ENCODE peak calls at places on chromosome 16, in nine cellular contexts. G is MM.1S, Y is astrocyte, S is H1, H is SK-N-SH, M is neural progenitor cell, B is H9, I is endothelial cell of umbilical vein, O is HCT116. U is an unnamed sample.

GRCh38 chr16:15856901-15857778 is at the start of gene MYH11:
- DNase-seq in O (no peak), G (peak; percentile 12), M (peak; percentile 71), Y (no peak), B (peak; percentile 73), H (peak; percentile 56), I (no peak), S (peak; percentile 72), U (peak; percentile 7)

GRCh38 chr16:67528870-67529638 is 425 bp downstream of the RIPOR1 start:
- DNase-seq in I (peak; percentile 47), G (no peak), Y (no peak), M (peak; percentile 80), B (no peak), H (peak; percentile 83), S (peak; percentile 71), O (no peak), U (peak; percentile 45)

GRCh38 chr16:25834101-25834500 is 142.3 kb downstream of the HS3ST4 start:
- DNase-seq in H (no peak), B (no peak), M (no peak), Y (no peak), S (no peak), G (no peak), I (no peak), O (no peak), U (no peak)

GRCh38 chr16:83215417-83216001 is 588.7 kb downstream of the CDH13 start:
- DNase-seq in G (peak; percentile 11), H (peak; percentile 49), I (peak; percentile 48), S (peak; percentile 97), O (peak; percentile 21), B (peak; percentile 88), Y (no peak), M (peak; percentile 76), U (peak; percentile 69)

GRCh38 chr16:84340305-84341040 is 27.9 kb upstream of the ATP2C2 start:
- DNase-seq in I (no peak), G (no peak), B (no peak), H (no peak), O (no peak), Y (no peak), M (no peak), S (no peak), U (no peak)

GRCh38 chr16:1788095-1788707 is 5.3 kb downstream of the IGFALS start:
- DNase-seq in Y (no peak), O (no peak), H (no peak), M (no peak), G (no peak), B (no peak), I (no peak), S (no peak), U (no peak)

GRCh38 chr16:4475880-4476790 is at the start of gene HMOX2:
- DNase-seq in B (peak; percentile 97), M (peak; percentile 94), Y (peak; percentile 71), S (peak; percentile 98), I (peak; percentile 95), G (peak; percentile 95), O (peak; percentile 90), H (peak; percentile 94), U (peak; percentile 95)

GRCh38 chr16:52553322-52553721 is 6.4 kb upstream of the TOX3 start:
- DNase-seq in M (no peak), I (no peak), O (no peak), B (no peak), S (no peak), H (no peak), G (no peak), Y (no peak), U (no peak)

GRCh38 chr16:75559002-75559401 is 3.0 kb upstream of the TMEM231 start:
- DNase-seq in Y (no peak), M (no peak), O (no peak), H (no peak), I (no peak), B (no peak), G (no peak), S (no peak), U (no peak)

GRCh38 chr16:75552951-75553350 is 3.1 kb downstream of the TMEM231 start:
- DNase-seq in H (no peak), G (no peak), B (no peak), M (no peak), Y (no peak), O (no peak), S (no peak), I (peak; percentile 60), U (no peak)

GRCh38 chr16:75555707-75556512 is at the start of gene TMEM231:
- DNase-seq in I (peak; percentile 91), S (peak; percentile 96), B (peak; percentile 96), Y (peak; percentile 86), G (peak; percentile 91), M (peak; percentile 99), O (peak; percentile 84), H (peak; percentile 95), U (peak; percentile 97)

GRCh38 chr16:75559564-75560372 is 3.7 kb upstream of the TMEM231 start:
- DNase-seq in M (peak; percentile 15), B (peak; percentile 45), O (no peak), I (no peak), S (no peak), Y (peak; percentile 73), H (no peak), G (no peak), U (no peak)

GRCh38 chr16:75555213-75555706 is 792 bp downstream of the TMEM231 start:
- DNase-seq in H (peak; percentile 90), I (peak; percentile 90), G (peak; percentile 40), B (peak; percentile 94), O (peak; percentile 86), S (peak; percentile 89), M (peak; percentile 93), Y (peak; percentile 85), U (no peak)
- TF ChIP-seq CTCF in H (no peak), I (no peak), G (no peak), B (no peak), O (no peak), S (no peak), M (no peak), Y (no peak), U (no peak)

GRCh38 chr16:89697616-89698331 is 3.7 kb downstream of the SPATA2L start:
- DNase-seq in B (no peak), H (peak; percentile 29), Y (no peak), I (no peak), S (no peak), G (no peak), M (no peak), O (no peak), U (no peak)

GRCh38 chr16:89697161-89697615 is 4.3 kb downstream of the SPATA2L start:
- DNase-seq in H (peak; percentile 50), Y (no peak), S (no peak), B (no peak), I (no peak), M (no peak), O (no peak), G (no peak), U (no peak)

GRCh38 chr16:89701425-89702406 is at the start of gene SPATA2L:
- DNase-seq in G (peak; percentile 91), S (peak; percentile 99), H (peak; percentile 99), B (peak; percentile 98), Y (peak; percentile 50), M (peak; percentile 98), I (peak; percentile 71), O (peak; percentile 95), U (peak; percentile 92)

GRCh38 chr16:89700649-89701424 is 668 bp downstream of the SPATA2L start:
- DNase-seq in M (peak; percentile 87), S (peak; percentile 76), Y (no peak), O (no peak), B (peak; percentile 73), G (peak; percentile 63), I (peak; percentile 49), H (peak; percentile 74), U (no peak)

GRCh38 chr16:89700100-89700648 is 1.3 kb downstream of the SPATA2L start:
- DNase-seq in O (peak; percentile 100), B (peak; percentile 100), S (peak; percentile 98), Y (peak; percentile 90), H (peak; percentile 97), G (peak; percentile 96), M (peak; percentile 100), I (peak; percentile 96), U (peak; percentile 87)
- H3K9ac ChIP-seq in O (peak overlapping the region; percentile 85), B (no peak overlapping the region), S (no peak overlapping the region), Y (peak overlapping the region; percentile 67), H (peak overlapping the region; percentile 68), G (peak overlapping the region; percentile 75), M (no peak overlapping the region), I (peak overlapping the region; percentile 27), U (peak overlapping the region; percentile 66)

DNA sequence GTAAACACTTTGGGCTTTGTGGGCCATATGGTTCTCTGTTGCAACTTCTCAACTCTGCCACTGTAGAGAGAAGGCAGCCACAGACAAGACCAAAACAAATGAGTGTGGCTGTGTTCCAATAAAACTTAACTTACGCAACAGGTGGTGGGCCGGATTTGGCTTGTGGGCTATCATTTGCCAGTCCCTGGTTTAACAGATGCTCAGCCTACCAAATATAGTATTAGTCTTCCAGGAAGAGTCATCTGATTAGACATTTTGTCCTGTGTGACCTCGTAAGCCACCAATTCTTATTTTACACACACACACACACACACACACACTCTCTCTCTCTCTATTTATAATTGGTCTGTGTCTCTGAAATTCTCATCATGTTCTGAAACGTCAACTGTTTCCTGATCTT is 245.9 kb downstream of the XYLT1 start:
- DNase-seq in M (no peak), G (no peak), O (no peak), Y (peak; percentile 88), H (no peak), S (no peak), B (no peak), I (no peak), U (peak; percentile 19)
- H3K4me2 ChIP-seq in M (no peak overlapping the region), G (no peak overlapping the region), O (no peak overlapping the region), Y (peak overlapping the region; percentile 29), H (no peak overlapping the region), S (no peak overlapping the region), B (no peak overlapping the region), I (no peak overlapping the region), U (no peak overlapping the region)

GRCh38 chr16:58128181-58128631 is 975 bp downstream of the CFAP20 start:
- DNase-seq in G (peak; percentile 9), I (no peak), M (peak; percentile 17), S (no peak), B (no peak), H (no peak), Y (no peak), O (no peak), U (no peak)

GRCh38 chr16:58126451-58126968 is 2.7 kb downstream of the CFAP20 start:
- DNase-seq in O (no peak), Y (no peak), M (no peak), G (no peak), B (no peak), H (no peak), I (no peak), S (no peak), U (no peak)

GRCh38 chr16:58127033-58127556 is 2.1 kb downstream of the CFAP20 start:
- DNase-seq in Y (peak; percentile 39), B (no peak), S (no peak), G (peak; percentile 33), M (peak; percentile 26), H (no peak), O (no peak), I (peak; percentile 84), U (no peak)

GRCh38 chr16:58128721-58129096 is 472 bp downstream of the CFAP20 start:
- DNase-seq in O (no peak), H (peak; percentile 70), M (peak; percentile 76), G (peak; percentile 44), S (peak; percentile 58), I (no peak), Y (no peak), B (peak; percentile 54), U (peak; percentile 45)

DNA sequence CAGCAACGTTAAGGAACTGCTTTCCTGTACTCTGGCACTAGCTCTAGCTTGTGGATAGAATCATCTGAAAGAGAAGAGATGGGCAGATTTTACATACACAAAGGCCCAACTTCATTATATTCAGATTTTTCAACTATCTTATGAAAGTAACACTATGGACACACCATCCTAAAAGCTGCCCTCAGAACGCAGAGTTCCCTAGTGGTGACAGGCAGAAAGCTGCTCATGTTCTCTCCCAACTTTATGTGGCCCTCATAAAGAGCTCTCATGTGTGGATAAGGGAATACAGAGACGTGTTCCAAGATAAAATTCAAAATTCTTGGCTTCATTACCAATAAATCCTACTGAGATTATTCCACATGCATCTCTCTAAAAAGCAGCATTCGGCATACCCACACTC is 1.5 kb downstream of the CFAP20 start:
- DNase-seq in O (no peak), Y (no peak), M (no peak), H (no peak), G (no peak), I (peak; percentile 15), B (no peak), S (no peak), U (no peak)
- TF ChIP-seq CTCF in O (peak; percentile 32), Y (peak; percentile 35), M (no peak), H (peak; percentile 39), G (peak; percentile 16), I (peak; percentile 11), B (peak; percentile 25), S (no peak), U (peak; percentile 46)

U was measured in DND-41.